ENCODE peak calls at places on chromosome 21, in seven cellular contexts. T is B cell, B is GM10248, J is endothelial cell, E is tibial artery, P is mesothelial cell of epicardium, H is psoas muscle. L is an unnamed sample.

GRCh38 chr21:46665566-46665965 is 30.1 kb downstream of the PRMT2 start:
- DNase-seq in P (no peak), B (no peak), E (no peak), T (no peak), J (no peak), H (no peak), L (no peak)

GRCh38 chr21:25997788-25998611 is 172.6 kb downstream of the APP start:
- DNase-seq in E (no peak), H (no peak), T (no peak), J (peak), P (no peak), B (no peak), L (no peak)

GRCh38 chr21:43797925-43798715 is 8.7 kb downstream of the RRP1 start:
- DNase-seq in B (no peak), E (no peak), J (no peak), P (no peak), T (no peak), H (no peak), L (no peak)

GRCh38 chr21:8992731-8993174 is 1528.6 kb upstream of the TPTE start:
- DNase-seq in P (no peak), H (peak), B (no peak), T (no peak), E (no peak), J (peak), L (no peak)

GRCh38 chr21:38992737-38993136 is 187.0 kb downstream of the ETS2 start:
- DNase-seq in P (no peak), B (no peak), T (no peak), E (no peak), H (no peak), J (peak), L (no peak)

GRCh38 chr21:35748683-35749314 is 311.5 kb downstream of the SETD4 start:
- DNase-seq in H (no peak), T (no peak), J (no peak), E (no peak), P (no peak), B (no peak), L (no peak)

GRCh38 chr21:17848228-17848627 is 29.1 kb upstream of the C21orf91 start:
- DNase-seq in J (no peak), H (no peak), B (peak), E (peak), T (no peak), P (no peak), L (no peak)

GRCh38 chr21:14581902-14582457 is 35.9 kb upstream of the SAMSN1 start:
- DNase-seq in P (no peak), J (no peak), T (no peak), H (no peak), E (no peak), B (no peak), L (no peak)

GRCh38 chr21:15457962-15458361 is 271.8 kb upstream of the USP25 start:
- DNase-seq in B (no peak), P (no peak), T (no peak), J (no peak), E (no peak), H (no peak), L (no peak)

GRCh38 chr21:38773108-38774061 is 32.3 kb upstream of the ETS2 start:
- DNase-seq in E (peak), T (no peak), J (no peak), P (no peak), H (no peak), B (no peak), L (no peak)

GRCh38 chr21:17931080-17931479 is 111.9 kb upstream of the C21orf91 start:
- DNase-seq in B (no peak), J (no peak), H (no peak), T (no peak), P (no peak), E (no peak), L (no peak)

GRCh38 chr21:14630556-14631069 is 84.5 kb upstream of the SAMSN1 start:
- DNase-seq in E (no peak), T (no peak), B (peak), H (no peak), J (no peak), P (no peak), L (no peak)

GRCh38 chr21:46543306-46543705 is 61.6 kb downstream of the S100B start:
- DNase-seq in E (no peak), H (peak), B (no peak), T (no peak), P (no peak), J (no peak), L (no peak)

GRCh38 chr21:39610705-39611104 is 2.0 kb upstream of the B3GALT5 start:
- DNase-seq in H (no peak), B (no peak), J (no peak), E (no peak), P (no peak), T (no peak), L (no peak)

GRCh38 chr21:38475519-38475918 is 22.8 kb downstream of the ERG start:
- DNase-seq in T (no peak), E (no peak), H (no peak), B (no peak), J (no peak), P (no peak), L (no peak)

GRCh38 chr21:26795866-26796329 is 49.3 kb downstream of the ADAMTS1 start:
- DNase-seq in E (peak), H (no peak), T (no peak), J (no peak), B (no peak), P (peak), L (no peak)

GRCh38 chr21:38824124-38824822 is 18.5 kb downstream of the ETS2 start:
- DNase-seq in P (no peak), J (no peak), H (no peak), B (no peak), E (no peak), T (no peak), L (no peak)

GRCh38 chr21:46622226-46622625 is 13.2 kb upstream of the PRMT2 start:
- DNase-seq in P (no peak), E (no peak), J (peak), B (no peak), T (peak), H (peak), L (peak)

GRCh38 chr21:29656504-29657227 is 283.1 kb downstream of the GRIK1 start:
- DNase-seq in J (no peak), H (no peak), B (no peak), T (no peak), E (no peak), P (no peak), L (no peak)

GRCh38 chr21:25970254-25970930 is 200.2 kb downstream of the APP start:
- DNase-seq in E (no peak), H (no peak), T (no peak), B (no peak), J (no peak), P (no peak), L (no peak)

GRCh38 chr21:25925936-25926335 is 191.2 kb downstream of the GABPA start:
- DNase-seq in B (no peak), H (no peak), P (no peak), T (no peak), J (peak), E (no peak), L (no peak)

GRCh38 chr21:22597660-22598255 is 1599.5 kb downstream of the NCAM2 start:
- DNase-seq in B (no peak), E (no peak), P (no peak), T (no peak), J (no peak), H (no peak), L (no peak)

GRCh38 chr21:38920631-38921398 is 115.1 kb downstream of the ETS2 start:
- DNase-seq in T (no peak), P (no peak), H (no peak), J (no peak), B (no peak), E (no peak), L (no peak)

GRCh38 chr21:26941436-26941835 is 25.5 kb downstream of the ADAMTS5 start:
- DNase-seq in J (no peak), P (no peak), T (no peak), B (no peak), E (no peak), H (no peak), L (no peak)

GRCh38 chr21:29829514-29830255 is 110.1 kb downstream of the GRIK1 start:
- DNase-seq in H (no peak), E (no peak), B (no peak), J (no peak), P (no peak), T (no peak), L (no peak)

GRCh38 chr21:39581414-39581813 is 31.3 kb upstream of the B3GALT5 start:
- DNase-seq in J (no peak), H (no peak), B (no peak), E (no peak), T (no peak), P (no peak), L (peak)

GRCh38 chr21:38323721-38324591 is 67.2 kb downstream of the KCNJ15 start:
- DNase-seq in T (no peak), E (no peak), H (no peak), B (no peak), P (no peak), J (no peak), L (peak)

GRCh38 chr21:27646691-27647090 is 679.8 kb upstream of the ADAMTS5 start:
- DNase-seq in J (no peak), B (no peak), T (no peak), H (no peak), P (no peak), E (no peak), L (no peak)

GRCh38 chr21:18449586-18449985 is 46.0 kb upstream of the TMPRSS15 start:
- DNase-seq in J (no peak), B (no peak), T (no peak), P (no peak), H (no peak), E (no peak), L (no peak)

GRCh38 chr21:27772816-27773215 is 805.9 kb upstream of the ADAMTS5 start:
- DNase-seq in T (no peak), H (no peak), J (no peak), B (no peak), P (no peak), E (no peak), L (no peak)

GRCh38 chr21:16775056-16775455 is 737.8 kb upstream of the CXADR start:
- DNase-seq in B (no peak), E (no peak), T (no peak), H (no peak), J (peak), P (no peak), L (no peak)

GRCh38 chr21:22120616-22121266 is 1122.5 kb downstream of the NCAM2 start:
- DNase-seq in P (no peak), B (no peak), J (no peak), H (no peak), T (no peak), E (no peak), L (no peak)

GRCh38 chr21:38631171-38631570 is 132.9 kb upstream of the ERG start:
- DNase-seq in T (no peak), E (no peak), J (no peak), H (no peak), P (no peak), B (no peak), L (no peak)

GRCh38 chr21:17612023-17612564 is 607 bp downstream of the BTG3 start:
- DNase-seq in J (peak), B (peak), P (peak), E (peak), T (no peak), H (peak), L (no peak)

GRCh38 chr21:15679630-15680029 is 50.2 kb upstream of the USP25 start:
- DNase-seq in P (no peak), T (no peak), H (no peak), J (no peak), E (no peak), B (no peak), L (no peak)

GRCh38 chr21:20004353-20004752 is 993.9 kb upstream of the NCAM2 start:
- DNase-seq in P (no peak), B (no peak), J (peak), T (no peak), E (no peak), H (no peak), L (no peak)

GRCh38 chr21:18840239-18840638 is 436.7 kb upstream of the TMPRSS15 start:
- DNase-seq in B (no peak), H (no peak), J (no peak), T (no peak), P (no peak), E (no peak), L (no peak)

GRCh38 chr21:41589131-41589530 is 81.2 kb upstream of the TMPRSS2 start:
- DNase-seq in B (no peak), H (no peak), J (no peak), P (no peak), E (no peak), T (no peak), L (no peak)
- TF ChIP-seq CTCF in B (no peak), H (no peak), J (no peak), P (no peak), E (no peak), T (no peak), L (no peak)

GRCh38 chr21:21101911-21102310 is 103.7 kb downstream of the NCAM2 start:
- DNase-seq in B (no peak), E (no peak), H (no peak), P (no peak), J (peak), T (no peak), L (no peak)
- TF ChIP-seq CTCF in B (no peak), E (no peak), H (no peak), P (no peak), J (no peak), T (no peak), L (peak)

DNA sequence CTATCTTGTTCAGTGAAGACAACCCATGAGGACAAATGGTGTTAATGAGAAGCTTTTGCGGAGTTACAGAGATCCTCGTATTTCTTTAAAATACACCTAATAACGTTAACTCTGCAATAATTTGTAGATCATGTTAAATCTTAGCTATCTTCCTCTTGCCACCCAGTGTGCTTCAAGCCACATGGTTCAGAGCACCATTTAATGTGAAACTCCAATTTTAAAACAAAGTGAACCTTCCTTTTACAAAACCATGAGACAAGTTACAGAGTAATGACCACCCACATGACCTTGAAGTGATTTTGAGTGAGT is 1.7 kb upstream of the KCNE2 start:
- DNase-seq in T (no peak), E (no peak), B (no peak), P (no peak), J (no peak), H (no peak), L (no peak)
- TF ChIP-seq CTCF in T (peak), E (no peak), B (no peak), P (peak), J (peak), H (no peak), L (no peak)

GRCh38 chr21:45356653-45357435 is 48.1 kb upstream of the COL18A1 start:
- DNase-seq in J (no peak), B (no peak), T (no peak), E (no peak), H (no peak), P (no peak), L (no peak)

GRCh38 chr21:45353200-45353599 is 51.8 kb upstream of the COL18A1 start:
- DNase-seq in T (no peak), H (no peak), J (no peak), B (no peak), P (no peak), E (no peak), L (no peak)

GRCh38 chr21:45355573-45355972 is 49.4 kb upstream of the COL18A1 start:
- DNase-seq in T (no peak), P (no peak), H (no peak), B (no peak), E (no peak), J (no peak), L (no peak)

GRCh38 chr21:45356251-45356650 is 48.7 kb upstream of the COL18A1 start:
- DNase-seq in T (no peak), E (no peak), J (no peak), H (peak), P (no peak), B (no peak), L (no peak)

GRCh38 chr21:45354970-45355369 is 50.0 kb upstream of the COL18A1 start:
- DNase-seq in T (no peak), H (no peak), E (no peak), J (no peak), B (no peak), P (no peak), L (no peak)
- TF ChIP-seq CTCF in T (no peak), H (no peak), E (no peak), J (no peak), B (no peak), P (no peak), L (no peak)

GRCh38 chr21:42617476-42617875 is 35.9 kb upstream of the PDE9A start:
- DNase-seq in B (no peak), P (no peak), T (no peak), E (no peak), H (no peak), J (no peak), L (no peak)

GRCh38 chr21:42621166-42621827 is 32.1 kb upstream of the PDE9A start:
- DNase-seq in B (no peak), P (no peak), T (no peak), J (no peak), E (no peak), H (no peak), L (no peak)

GRCh38 chr21:42616366-42617340 is 36.8 kb upstream of the PDE9A start:
- DNase-seq in B (no peak), P (no peak), J (no peak), E (no peak), T (no peak), H (no peak), L (no peak)

GRCh38 chr21:42619841-42620240 is 33.6 kb upstream of the PDE9A start:
- DNase-seq in E (no peak), J (no peak), H (no peak), T (no peak), B (no peak), P (no peak), L (no peak)

GRCh38 chr21:42618713-42619112 is 34.7 kb upstream of the PDE9A start:
- DNase-seq in P (no peak), E (no peak), B (no peak), H (no peak), J (no peak), T (no peak), L (no peak)
- TF ChIP-seq CTCF in P (no peak), E (no peak), B (no peak), H (no peak), J (no peak), T (no peak), L (no peak)

GRCh38 chr21:32578107-32578691 is 7.1 kb downstream of the TCP10L start:
- DNase-seq in P (no peak), J (peak), E (no peak), B (no peak), H (no peak), T (no peak), L (no peak)
- TF ChIP-seq CTCF in P (no peak), J (no peak), E (no peak), B (peak), H (no peak), T (no peak), L (peak)

DNA sequence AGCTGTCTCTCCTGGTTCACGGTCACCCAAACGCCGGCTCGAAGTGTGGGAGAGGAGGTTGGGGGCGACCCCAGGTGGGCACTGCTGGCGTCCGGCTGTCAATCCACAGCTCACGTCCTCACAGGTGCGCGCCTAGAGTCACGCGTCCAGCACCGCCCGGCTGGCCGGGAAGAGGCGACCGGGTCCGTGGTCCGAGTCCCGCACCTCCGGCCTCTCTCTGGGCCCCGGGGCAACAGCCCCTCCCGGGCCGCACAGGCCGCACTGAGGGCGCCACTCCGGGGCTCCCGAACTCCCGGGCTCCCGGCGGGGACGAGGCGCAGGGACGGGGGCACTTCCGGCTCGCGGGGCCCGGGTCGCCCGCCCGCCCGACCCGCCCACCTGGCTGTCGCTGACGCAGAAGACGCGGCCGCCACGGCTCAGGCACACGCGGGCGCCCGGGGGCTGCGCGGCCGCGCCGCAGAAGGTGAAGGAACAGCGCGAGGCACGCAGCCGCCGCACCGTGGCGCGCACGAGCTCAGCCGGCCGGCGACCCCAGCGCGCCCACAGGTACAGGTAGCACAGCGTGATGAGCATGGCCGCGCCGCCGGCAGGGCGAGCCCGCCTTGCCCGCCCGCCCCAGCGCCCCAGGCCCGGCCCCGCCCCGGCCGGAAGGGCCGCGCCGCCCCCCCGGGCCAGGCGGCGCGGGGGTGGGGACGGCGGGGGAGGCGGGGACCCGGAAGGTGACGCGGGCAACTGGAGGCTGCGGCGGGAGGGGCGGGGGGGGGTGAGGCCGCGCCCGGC is at the start of gene HLCS:
- DNase-seq in T (peak), B (peak), E (peak), P (peak), H (peak), J (peak), L (no peak)
- TF ChIP-seq CTCF in T (peak), B (peak), E (peak), P (no peak), H (peak), J (peak), L (peak)

DNA sequence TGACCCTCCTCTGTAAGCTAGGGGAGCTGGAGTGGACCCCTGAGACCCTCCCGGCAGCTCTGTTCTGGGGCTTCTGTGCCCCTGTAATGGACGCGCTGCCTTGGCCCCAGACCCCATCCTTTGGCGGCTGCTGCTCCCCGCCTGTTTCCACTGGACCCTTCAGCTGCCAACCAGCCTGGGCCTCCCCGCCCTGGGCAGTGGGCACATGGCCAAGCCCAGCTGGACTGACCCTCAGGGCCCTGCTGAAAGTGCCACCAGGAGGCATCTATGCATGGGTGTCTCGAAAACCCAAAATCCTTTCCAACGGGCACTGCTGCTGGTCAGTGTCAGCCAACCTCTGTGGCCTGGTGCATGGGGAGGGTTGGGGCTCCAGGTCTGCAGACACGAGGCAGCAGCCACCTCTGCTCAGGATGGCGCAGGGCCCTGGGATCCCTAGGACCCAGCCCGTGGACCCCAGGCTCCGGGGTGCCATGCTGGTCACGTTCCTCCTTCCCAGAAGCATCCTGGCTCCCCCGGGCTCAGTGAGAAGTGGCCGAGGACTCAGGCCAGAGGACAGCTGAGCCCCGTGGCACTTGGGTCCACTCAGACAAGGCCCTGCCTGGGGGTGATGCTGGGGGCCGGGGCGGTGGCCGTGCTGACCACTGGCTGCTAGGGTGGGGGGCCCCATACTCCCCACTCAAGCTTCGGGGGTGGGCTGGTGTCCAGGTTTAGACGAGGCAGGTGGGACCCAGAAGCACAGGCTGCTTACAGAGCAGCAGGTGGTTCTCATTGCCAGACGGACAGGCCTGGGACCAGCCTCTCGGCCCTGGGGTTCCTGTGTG is 46.9 kb downstream of the SLX9 start:
- DNase-seq in T (no peak), J (no peak), E (peak), H (peak), P (no peak), B (no peak), L (no peak)
- TF ChIP-seq CTCF in T (no peak), J (no peak), E (no peak), H (no peak), P (no peak), B (no peak), L (no peak)